ENCODE peak calls at places on chromosomes 1 and 21, in seven cellular contexts. Y is anterior cingulate cortex; U is HFFc6; I is Kasumi-1; P is GM19239; N is stimulated activated naive CD4-positive, alpha-beta T cell; E is Calu3. X is an unnamed sample.

GRCh38 chr1:58628987-58629598 is 52.0 kb upstream of the TACSTD2 start:
- DNase-seq in Y (no peak), U (peak; percentile 76), I (no peak), P (no peak), N (no peak), E (no peak), X (no peak)

GRCh38 chr1:31572323-31573104 is 3.8 kb upstream of the TINAGL1 start:
- DNase-seq in Y (no peak), U (peak; percentile 36), I (no peak), P (no peak), N (no peak), E (no peak), X (peak; percentile 35)

GRCh38 chr1:243525085-243525487 is 269.2 kb downstream of the SDCCAG8 start:
- DNase-seq in Y (no peak), U (peak; percentile 84), I (no peak), P (no peak), N (no peak), E (no peak), X (no peak)

GRCh38 chr1:102861247-102861646 is 247.1 kb downstream of the COL11A1 start:
- DNase-seq in Y (no peak), U (no peak), I (no peak), P (no peak), N (no peak), E (no peak), X (no peak)

GRCh38 chr1:210310562-210310961 is 18.1 kb upstream of the HHAT start:
- DNase-seq in Y (no peak), U (no peak), I (no peak), P (no peak), N (no peak), E (no peak), X (no peak)

GRCh38 chr1:214637722-214638473 is 34.9 kb downstream of the CENPF start:
- DNase-seq in Y (no peak), U (peak; percentile 58), I (peak; percentile 25), P (no peak), N (no peak), E (peak; percentile 42), X (no peak)

GRCh38 chr1:214584805-214585766 is 17.9 kb upstream of the CENPF start:
- DNase-seq in Y (no peak), U (peak; percentile 65), I (peak; percentile 79), P (no peak), N (no peak), E (no peak), X (no peak)

GRCh38 chr1:206649261-206649660 is 13.9 kb downstream of the DYRK3 start:
- DNase-seq in Y (no peak), U (no peak), I (no peak), P (no peak), N (no peak), E (no peak), X (no peak)

GRCh38 chr1:3530931-3531818 is 76.7 kb downstream of the ARHGEF16 start:
- DNase-seq in Y (no peak), U (peak; percentile 46), I (peak; percentile 76), P (no peak), N (peak; percentile 78), E (peak; percentile 76), X (peak; percentile 79)

GRCh38 chr1:87902830-87903614 is 574.3 kb downstream of the LMO4 start:
- DNase-seq in Y (no peak), U (no peak), I (peak; percentile 88), P (no peak), N (no peak), E (no peak), X (no peak)

GRCh38 chr1:107682467-107682866 is 282.5 kb downstream of the VAV3 start:
- DNase-seq in Y (no peak), U (no peak), I (no peak), P (no peak), N (no peak), E (no peak), X (no peak)

GRCh38 chr1:29939086-29939485 is 702.8 kb downstream of the PTPRU start:
- DNase-seq in Y (no peak), U (no peak), I (no peak), P (no peak), N (no peak), E (no peak), X (no peak)

GRCh38 chr1:163066168-163066567 is 3.0 kb upstream of the RGS4 start:
- DNase-seq in Y (no peak), U (no peak), I (no peak), P (no peak), N (no peak), E (no peak), X (no peak)

GRCh38 chr1:179812501-179813292 is 64.9 kb downstream of the TOR1AIP2 start:
- DNase-seq in Y (no peak), U (no peak), I (no peak), P (no peak), N (no peak), E (no peak), X (peak; percentile 51)

GRCh38 chr1:72567511-72567910 is 285.2 kb upstream of the NEGR1 start:
- DNase-seq in Y (no peak), U (no peak), I (no peak), P (no peak), N (no peak), E (no peak), X (no peak)

GRCh38 chr1:164664127-164664526 is 105.1 kb downstream of the PBX1 start:
- DNase-seq in Y (no peak), U (no peak), I (no peak), P (no peak), N (no peak), E (no peak), X (no peak)

GRCh38 chr1:208036177-208036808 is 125.4 kb upstream of the CD34 start:
- DNase-seq in Y (no peak), U (no peak), I (no peak), P (no peak), N (no peak), E (peak; percentile 25), X (no peak)

GRCh38 chr1:8182034-8182761 is 135.7 kb upstream of the SLC45A1 start:
- DNase-seq in Y (no peak), U (peak; percentile 39), I (no peak), P (no peak), N (no peak), E (peak; percentile 68), X (no peak)

GRCh38 chr1:7478142-7478796 is 292.8 kb upstream of the VAMP3 start:
- DNase-seq in Y (no peak), U (no peak), I (no peak), P (no peak), N (no peak), E (no peak), X (no peak)

GRCh38 chr21:22575165-22575584 is 1577.0 kb downstream of the NCAM2 start:
- DNase-seq in Y (no peak), U (no peak), I (peak; percentile 81), P (no peak), N (no peak), E (no peak), X (no peak)

GRCh38 chr1:12541274-12542137 is 76.5 kb downstream of the DHRS3 start:
- DNase-seq in Y (no peak), U (no peak), I (no peak), P (no peak), N (no peak), E (peak; percentile 70), X (peak; percentile 84)

GRCh38 chr1:208280184-208280583 is 36.0 kb upstream of the PLXNA2 start:
- DNase-seq in Y (no peak), U (no peak), I (no peak), P (no peak), N (no peak), E (no peak), X (no peak)

GRCh38 chr1:27292111-27292510 is 29.9 kb upstream of the TMEM222 start:
- DNase-seq in Y (no peak), U (peak; percentile 61), I (no peak), P (no peak), N (no peak), E (no peak), X (no peak)

GRCh38 chr21:43717166-43717853 is 1.6 kb upstream of the PDXK start:
- DNase-seq in Y (no peak), U (no peak), I (no peak), P (no peak), N (no peak), E (no peak), X (no peak)

GRCh38 chr1:13556224-13556764 is 27.3 kb upstream of the PDPN start:
- DNase-seq in Y (no peak), U (no peak), I (no peak), P (no peak), N (no peak), E (no peak), X (no peak)

GRCh38 chr1:205920861-205921558 is 22.2 kb downstream of the SLC26A9 start:
- DNase-seq in Y (no peak), U (no peak), I (no peak), P (no peak), N (no peak), E (no peak), X (peak; percentile 30)

GRCh38 chr1:150620919-150621318 is 8.5 kb downstream of the ENSA start:
- DNase-seq in Y (no peak), U (no peak), I (no peak), P (no peak), N (no peak), E (no peak), X (no peak)

GRCh38 chr1:67958472-67958871 is 92.0 kb downstream of the DIRAS3 start:
- DNase-seq in Y (no peak), U (no peak), I (no peak), P (no peak), N (no peak), E (peak; percentile 9), X (no peak)

GRCh38 chr1:119081267-119081666 is 59.2 kb downstream of the WARS2 start:
- DNase-seq in Y (no peak), U (no peak), I (no peak), P (no peak), N (no peak), E (no peak), X (no peak)

GRCh38 chr1:202107321-202107761 is 15.4 kb upstream of the GPR37L1 start:
- DNase-seq in Y (no peak), U (no peak), I (no peak), P (no peak), N (no peak), E (peak; percentile 94), X (no peak)

GRCh38 chr1:184555665-184556641 is 169.1 kb downstream of the C1orf21 start:
- DNase-seq in Y (no peak), U (no peak), I (no peak), P (no peak), N (no peak), E (no peak), X (no peak)

X was measured in sciatic nerve.